ENCODE peak calls at places on chromosomes 16 and 17, in seven cellular contexts. D is fibroblast of lung, H is hepatocyte, Q is left ventricle myocardium inferior, V is right atrium auricular region, L is AG04450, N is tibial artery. U is an unnamed sample.

GRCh38 chr16:67458121-67458641 is 22.8 kb downstream of the ATP6V0D1 start:
- DNase-seq in V (no peak), D (no peak), N (no peak), L (no peak), Q (peak; percentile 54), H (no peak), U (no peak)

GRCh38 chr16:16197966-16198365 is 25.3 kb downstream of the ABCC6 start:
- DNase-seq in N (no peak), V (no peak), Q (no peak), L (no peak), D (no peak), H (no peak), U (no peak)

GRCh38 chr16:86229283-86229682 is 281.0 kb upstream of the FOXF1 start:
- DNase-seq in V (no peak), Q (no peak), N (no peak), H (no peak), L (no peak), D (no peak), U (no peak)

GRCh38 chr17:39769974-39770587 is 32.3 kb downstream of the GRB7 start:
- DNase-seq in L (peak; percentile 16), N (no peak), H (peak; percentile 47), Q (no peak), V (no peak), D (peak; percentile 78), U (no peak)

GRCh38 chr17:81251943-81252301 is 12.8 kb downstream of the NDUFAF8 start:
- DNase-seq in H (no peak), L (no peak), D (no peak), V (no peak), N (no peak), Q (no peak), U (no peak)

GRCh38 chr16:50688867-50689266 is 4.5 kb upstream of the NOD2 start:
- DNase-seq in Q (no peak), L (no peak), N (no peak), H (no peak), V (no peak), D (no peak), U (no peak)

GRCh38 chr16:12062343-12063003 is 85.9 kb downstream of the SNX29 start:
- DNase-seq in L (peak; percentile 43), H (no peak), Q (peak; percentile 75), V (peak; percentile 97), N (peak; percentile 97), D (peak; percentile 87), U (peak; percentile 96)

GRCh38 chr17:21379080-21379711 is 3.0 kb downstream of the KCNJ12 start:
- DNase-seq in V (no peak), D (no peak), N (no peak), L (no peak), H (no peak), Q (peak; percentile 66), U (no peak)

GRCh38 chr16:10078541-10078949 is 103.7 kb downstream of the GRIN2A start:
- DNase-seq in N (no peak), H (no peak), D (peak; percentile 31), V (no peak), Q (no peak), L (no peak), U (no peak)

GRCh38 chr16:84502075-84502474 is 2.4 kb downstream of the MEAK7 start:
- DNase-seq in H (peak; percentile 2), D (no peak), L (no peak), Q (no peak), N (no peak), V (no peak), U (no peak)

GRCh38 chr16:85782476-85782875 is 16.9 kb downstream of the EMC8 start:
- DNase-seq in Q (no peak), V (no peak), L (no peak), N (no peak), D (peak; percentile 40), H (no peak), U (no peak)

GRCh38 chr17:305090-305976 is 47.3 kb downstream of the RPH3AL start:
- DNase-seq in D (no peak), H (peak; percentile 23), Q (no peak), L (no peak), V (no peak), N (no peak), U (no peak)

GRCh38 chr17:79830303-79830702 is 8.9 kb downstream of the CBX4 start:
- DNase-seq in L (no peak), N (no peak), V (no peak), Q (no peak), D (no peak), H (no peak), U (no peak)

GRCh38 chr16:50246299-50247122 is 19.8 kb upstream of the ADCY7 start:
- DNase-seq in D (no peak), Q (no peak), V (peak; percentile 62), H (no peak), N (peak; percentile 46), L (no peak), U (no peak)

GRCh38 chr16:56600398-56600999 is 7.9 kb upstream of the MT2A start:
- DNase-seq in H (peak; percentile 39), N (peak; percentile 46), V (no peak), L (no peak), Q (no peak), D (peak; percentile 55), U (no peak)

GRCh38 chr17:27984816-27985215 is 57.7 kb upstream of the NLK start:
- DNase-seq in V (peak; percentile 61), H (no peak), Q (peak; percentile 18), D (no peak), N (no peak), L (no peak), U (no peak)

GRCh38 chr17:79102214-79102613 is 27.6 kb downstream of the ENGASE start:
- DNase-seq in V (no peak), L (no peak), N (no peak), H (no peak), D (no peak), Q (no peak), U (no peak)

GRCh38 chr17:80428363-80428762 is 13.4 kb downstream of the ENDOV start:
- DNase-seq in D (no peak), Q (no peak), V (no peak), N (no peak), L (no peak), H (no peak), U (no peak)

GRCh38 chr17:16491131-16491702 is 776 bp downstream of the LRRC75A start:
- DNase-seq in N (no peak), L (no peak), H (peak; percentile 58), D (no peak), V (no peak), Q (no peak), U (no peak)

GRCh38 chr16:81627024-81627423 is 152.1 kb upstream of the PLCG2 start:
- DNase-seq in N (no peak), V (no peak), H (no peak), Q (no peak), L (no peak), D (peak; percentile 79), U (no peak)

GRCh38 chr16:54178491-54178976 is 108.1 kb downstream of the IRX3 start:
- DNase-seq in H (peak; percentile 57), Q (no peak), V (no peak), N (no peak), D (no peak), L (no peak), U (no peak)

GRCh38 chr16:30839523-30840227 is 52.7 kb upstream of the ZNF629 start:
- DNase-seq in N (no peak), D (no peak), Q (no peak), V (no peak), H (peak; percentile 67), L (no peak), U (no peak)

GRCh38 chr16:89600956-89601355 is 12.5 kb upstream of the DPEP1 start:
- DNase-seq in D (no peak), H (no peak), V (no peak), N (no peak), L (no peak), Q (no peak), U (no peak)

GRCh38 chr16:89602273-89602951 is 11.0 kb upstream of the DPEP1 start:
- DNase-seq in H (peak; percentile 80), V (no peak), D (peak; percentile 91), Q (no peak), N (no peak), L (peak; percentile 72), U (no peak)

GRCh38 chr16:89604764-89605163 is 8.7 kb upstream of the DPEP1 start:
- DNase-seq in D (no peak), L (no peak), Q (no peak), H (no peak), V (no peak), N (no peak), U (no peak)

GRCh38 chr16:89601906-89602272 is 11.6 kb upstream of the DPEP1 start:
- DNase-seq in D (peak; percentile 49), L (no peak), V (no peak), H (no peak), Q (no peak), N (no peak), U (no peak)

GRCh38 chr16:89602952-89603590 is 10.4 kb upstream of the DPEP1 start:
- DNase-seq in V (no peak), N (no peak), Q (no peak), H (no peak), L (no peak), D (no peak), U (no peak)
- H3K27me3 ChIP-seq in V (no peaks in the 10 kb centered on the region), N (peaks cover 38% of the 10 kb centered on the region), Q (peaks cover 53% of the 10 kb centered on the region), H (no peaks in the 10 kb centered on the region), L (no peaks in the 10 kb centered on the region), D (no peaks in the 10 kb centered on the region), U (no peaks in the 10 kb centered on the region)

GRCh38 chr17:13939222-13939621 is 130.1 kb upstream of the COX10 start:
- DNase-seq in L (no peak), H (no peak), D (no peak), N (no peak), V (no peak), Q (no peak), U (no peak)
- TF ChIP-seq CTCF in L (no peak), H (no peak), D (no peak), N (no peak), V (no peak), Q (no peak), U (no peak)

DNA sequence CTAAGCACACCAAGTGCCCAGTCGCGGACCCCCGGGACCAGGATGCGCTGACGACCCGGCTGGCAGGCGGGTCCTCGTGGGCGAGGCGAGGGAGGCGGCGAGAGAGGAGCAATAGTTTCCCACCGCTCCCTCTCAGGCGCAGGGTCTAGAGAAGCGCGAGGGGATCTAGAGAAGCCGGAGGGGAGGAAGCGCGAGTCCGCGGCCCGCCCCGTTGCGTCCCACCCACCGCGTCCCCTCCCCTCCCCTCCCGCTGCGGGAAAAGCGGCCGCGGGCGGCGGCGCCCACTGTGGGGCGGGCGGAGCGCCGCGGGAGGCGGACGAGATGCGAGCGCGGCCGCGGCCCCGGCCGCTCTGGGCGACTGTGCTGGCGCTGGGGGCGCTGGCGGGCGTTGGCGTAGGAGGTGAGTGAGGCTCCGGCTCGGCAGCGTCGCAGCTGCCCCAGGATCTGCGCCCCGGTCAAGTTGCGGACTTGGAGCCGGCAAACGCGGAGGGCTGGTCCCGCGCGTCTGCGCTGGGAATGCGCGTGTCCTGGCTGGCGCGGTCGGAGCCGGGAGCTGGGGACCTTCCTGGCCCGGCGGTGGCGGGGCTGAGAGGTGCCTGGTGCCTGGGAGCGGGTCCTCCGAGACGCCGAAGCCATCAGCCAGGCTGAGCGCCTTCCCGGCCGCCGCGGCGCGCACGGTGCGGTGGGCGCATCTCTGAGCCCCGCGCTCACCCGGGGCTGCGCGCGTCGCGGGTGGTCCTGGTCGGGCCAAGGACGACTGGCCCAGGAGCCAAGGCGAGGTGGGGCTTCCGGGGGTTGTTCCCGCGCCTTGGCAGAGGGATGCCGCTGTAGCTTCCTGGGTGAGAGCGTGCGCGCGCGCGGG is at the start of gene ITGB3:
- DNase-seq in V (peak; percentile 70), N (peak; percentile 75), D (peak; percentile 79), Q (peak; percentile 82), L (no peak), H (peak; percentile 91), U (no peak)
- H3K27me3 ChIP-seq in V (no peaks in the 10 kb centered on the region), N (no peaks in the 10 kb centered on the region), D (no peaks in the 10 kb centered on the region), Q (no peaks in the 10 kb centered on the region), L (no peaks in the 10 kb centered on the region), H (peaks cover 38% of the 10 kb centered on the region), U (no peaks in the 10 kb centered on the region)

GRCh38 chr16:77223184-77223583 is 24.0 kb downstream of the SYCE1L start:
- DNase-seq in L (no peak), N (no peak), D (no peak), V (peak; percentile 53), H (no peak), Q (no peak), U (no peak)
- TF ChIP-seq CTCF in L (peak; percentile 18), N (no peak), D (no peak), V (no peak), H (peak; percentile 14), Q (no peak), U (no peak)